ENCODE peak calls at places on chromosomes 1 and 21, in seven cellular contexts. Q, K, C, R, B, A and L are unnamed samples.

GRCh38 chr1:24688621-24689195 is 45.6 kb downstream of the SRRM1 start:
- DNase-seq in Q (peak), A (no peak), R (peak), B (peak), K (peak), C (peak), L (peak)

GRCh38 chr21:41016472-41016871 is 151.5 kb upstream of the BACE2 start:
- DNase-seq in A (no peak), R (no peak), C (no peak), B (no peak), Q (no peak), K (no peak), L (no peak)

GRCh38 chr1:119711804-119712341 is at the start of gene PHGDH:
- DNase-seq in Q (peak), K (no peak), R (peak), B (peak), C (peak), A (peak), L (no peak)

GRCh38 chr1:15756143-15757015 is 2.2 kb upstream of the FBLIM1 start:
- DNase-seq in K (no peak), C (no peak), A (no peak), Q (no peak), B (peak), R (peak), L (no peak)

GRCh38 chr1:183323849-183324683 is 94.1 kb downstream of the NMNAT2 start:
- DNase-seq in A (no peak), Q (no peak), R (no peak), K (no peak), C (no peak), B (no peak), L (no peak)

GRCh38 chr1:203569490-203570318 is 56.9 kb upstream of the ATP2B4 start:
- DNase-seq in R (no peak), A (no peak), Q (no peak), C (no peak), K (no peak), B (no peak), L (no peak)

GRCh38 chr1:197302775-197303174 is 34.7 kb downstream of the CRB1 start:
- DNase-seq in R (no peak), C (no peak), A (no peak), B (no peak), K (no peak), Q (no peak), L (no peak)

GRCh38 chr1:21693732-21694131 is 24.6 kb upstream of the RAP1GAP start:
- DNase-seq in Q (no peak), A (no peak), C (no peak), K (no peak), B (no peak), R (no peak), L (no peak)

GRCh38 chr1:197980457-197980856 is 63.3 kb downstream of the LHX9 start:
- DNase-seq in A (no peak), K (no peak), Q (no peak), B (no peak), R (no peak), C (no peak), L (no peak)

GRCh38 chr1:116826818-116827606 is 72.8 kb downstream of the CD2 start:
- DNase-seq in K (peak), Q (peak), R (peak), C (peak), B (peak), A (no peak), L (no peak)

GRCh38 chr1:64093941-64094340 is 109.5 kb upstream of the UBE2U start:
- DNase-seq in Q (no peak), A (no peak), C (no peak), K (no peak), R (no peak), B (no peak), L (no peak)

GRCh38 chr1:53250325-53250724 is 12.0 kb upstream of the MAGOH start:
- DNase-seq in Q (no peak), K (no peak), R (no peak), B (no peak), C (no peak), A (no peak), L (no peak)

GRCh38 chr1:22491995-22492726 is 40.5 kb downstream of the ZBTB40 start:
- DNase-seq in C (no peak), B (no peak), Q (no peak), K (no peak), R (no peak), A (no peak), L (no peak)

GRCh38 chr1:221712776-221713431 is 29.0 kb downstream of the DUSP10 start:
- DNase-seq in C (no peak), Q (peak), R (no peak), A (no peak), B (no peak), K (peak), L (peak)

GRCh38 chr1:216630532-216630931 is 92.7 kb downstream of the ESRRG start:
- DNase-seq in C (no peak), B (no peak), K (no peak), Q (no peak), A (peak), R (no peak), L (no peak)

GRCh38 chr1:233367057-233367759 is 39.7 kb downstream of the MAP3K21 start:
- DNase-seq in R (no peak), C (no peak), B (peak), Q (no peak), A (no peak), K (no peak), L (no peak)

GRCh38 chr1:234611799-234612351 is 1.9 kb upstream of the IRF2BP2 start:
- DNase-seq in R (peak), K (no peak), A (peak), Q (peak), B (peak), C (no peak), L (peak)

GRCh38 chr1:28161770-28162550 is 14.5 kb downstream of the PTAFR start:
- DNase-seq in R (no peak), Q (no peak), K (no peak), A (no peak), B (no peak), C (no peak), L (no peak)

GRCh38 chr21:32253215-32253641 is 25.6 kb downstream of the MIS18A start:
- DNase-seq in R (no peak), A (no peak), K (no peak), C (peak), B (no peak), Q (no peak), L (no peak)

GRCh38 chr1:43822040-43822439 is 111.6 kb upstream of the ARTN start:
- DNase-seq in B (no peak), C (peak), K (no peak), R (no peak), A (no peak), Q (no peak), L (no peak)

GRCh38 chr21:39079617-39080016 is 103.6 kb downstream of the PSMG1 start:
- DNase-seq in B (no peak), K (no peak), Q (no peak), C (peak), R (peak), A (no peak), L (no peak)

GRCh38 chr1:76465030-76465429 is 390.5 kb downstream of the ST6GALNAC3 start:
- DNase-seq in A (no peak), R (no peak), K (no peak), Q (no peak), C (peak), B (no peak), L (no peak)

GRCh38 chr1:237873487-237873927 is 17.2 kb downstream of the ZP4 start:
- DNase-seq in K (no peak), C (peak), A (no peak), Q (no peak), B (peak), R (no peak), L (no peak)

GRCh38 chr1:12181568-12181967 is 14.8 kb downstream of the TNFRSF1B start:
- DNase-seq in A (no peak), R (no peak), B (no peak), K (no peak), Q (no peak), C (no peak), L (no peak)